ENCODE peak calls at places on chromosomes 13 and 19, in seven cellular contexts. One of them, this sample, is unnamed.

GRCh38 chr13:112837371-112838037 is 131.5 kb upstream of the MCF2L start:
- DNase-seq in IMR-90: no peak
- DNase-seq in right lobe of liver: no peak
- DNase-seq in adrenal gland: no peak
- DNase-seq in upper lobe of left lung: no peak
- DNase-seq in stomach: no peak
- DNase-seq in GM12891: no peak
- DNase-seq in this sample: no peak

GRCh38 chr13:40352807-40353562 is 313.5 kb downstream of the FOXO1 start:
- DNase-seq in IMR-90: no peak
- DNase-seq in right lobe of liver: no peak
- DNase-seq in adrenal gland: peak
- DNase-seq in upper lobe of left lung: no peak
- DNase-seq in stomach: no peak
- DNase-seq in GM12891: no peak
- DNase-seq in this sample: no peak

GRCh38 chr13:24727731-24728601 is 36.0 kb upstream of the RNF17 start:
- DNase-seq in IMR-90: peak
- DNase-seq in right lobe of liver: no peak
- DNase-seq in adrenal gland: peak
- DNase-seq in upper lobe of left lung: peak
- DNase-seq in stomach: peak
- DNase-seq in GM12891: peak
- DNase-seq in this sample: peak

GRCh38 chr13:97866346-97866745 is 87.1 kb upstream of the IPO5 start:
- DNase-seq in IMR-90: no peak
- DNase-seq in right lobe of liver: no peak
- DNase-seq in adrenal gland: no peak
- DNase-seq in upper lobe of left lung: no peak
- DNase-seq in stomach: no peak
- DNase-seq in GM12891: no peak
- DNase-seq in this sample: no peak

GRCh38 chr13:27481766-27482165 is 31.4 kb upstream of the MTIF3 start:
- DNase-seq in IMR-90: peak
- DNase-seq in right lobe of liver: peak
- DNase-seq in adrenal gland: peak
- DNase-seq in upper lobe of left lung: peak
- DNase-seq in stomach: peak
- DNase-seq in GM12891: no peak
- DNase-seq in this sample: peak

GRCh38 chr13:42405665-42406390 is 133.9 kb downstream of the AKAP11 start:
- DNase-seq in IMR-90: peak
- DNase-seq in right lobe of liver: no peak
- DNase-seq in adrenal gland: no peak
- DNase-seq in upper lobe of left lung: no peak
- DNase-seq in stomach: no peak
- DNase-seq in GM12891: no peak
- DNase-seq in this sample: no peak

GRCh38 chr19:1145635-1146417 is 28.2 kb downstream of the SBNO2 start:
- DNase-seq in IMR-90: no peak
- DNase-seq in right lobe of liver: no peak
- DNase-seq in adrenal gland: no peak
- DNase-seq in upper lobe of left lung: no peak
- DNase-seq in stomach: no peak
- DNase-seq in GM12891: no peak
- DNase-seq in this sample: no peak

GRCh38 chr19:3464797-3465235 is 15.5 kb downstream of the SMIM24 start:
- DNase-seq in IMR-90: no peak
- DNase-seq in right lobe of liver: no peak
- DNase-seq in adrenal gland: peak
- DNase-seq in upper lobe of left lung: no peak
- DNase-seq in stomach: no peak
- DNase-seq in GM12891: no peak
- DNase-seq in this sample: no peak

GRCh38 chr19:14632286-14632685 is 42.4 kb downstream of the ADGRE3 start:
- DNase-seq in IMR-90: peak
- DNase-seq in right lobe of liver: no peak
- DNase-seq in adrenal gland: no peak
- DNase-seq in upper lobe of left lung: no peak
- DNase-seq in stomach: no peak
- DNase-seq in GM12891: peak
- DNase-seq in this sample: peak

GRCh38 chr13:42752731-42753130 is 28.7 kb upstream of the FAM216B start:
- DNase-seq in IMR-90: peak
- DNase-seq in right lobe of liver: no peak
- DNase-seq in adrenal gland: no peak
- DNase-seq in upper lobe of left lung: no peak
- DNase-seq in stomach: no peak
- DNase-seq in GM12891: no peak
- DNase-seq in this sample: no peak

GRCh38 chr13:66537417-66537816 is 692.7 kb downstream of the PCDH9 start:
- DNase-seq in IMR-90: no peak
- DNase-seq in right lobe of liver: no peak
- DNase-seq in adrenal gland: no peak
- DNase-seq in upper lobe of left lung: no peak
- DNase-seq in stomach: no peak
- DNase-seq in GM12891: no peak
- DNase-seq in this sample: no peak

GRCh38 chr19:31676271-31677004 is 327.2 kb upstream of the TSHZ3 start:
- DNase-seq in IMR-90: no peak
- DNase-seq in right lobe of liver: no peak
- DNase-seq in adrenal gland: peak
- DNase-seq in upper lobe of left lung: no peak
- DNase-seq in stomach: no peak
- DNase-seq in GM12891: no peak
- DNase-seq in this sample: peak

GRCh38 chr13:99636306-99636705 is 135.0 kb downstream of the TM9SF2 start:
- DNase-seq in IMR-90: no peak
- DNase-seq in right lobe of liver: no peak
- DNase-seq in adrenal gland: no peak
- DNase-seq in upper lobe of left lung: no peak
- DNase-seq in stomach: no peak
- DNase-seq in GM12891: no peak
- DNase-seq in this sample: no peak

GRCh38 chr19:45815501-45816216 is 551 bp upstream of the RSPH6A start:
- DNase-seq in IMR-90: no peak
- DNase-seq in right lobe of liver: no peak
- DNase-seq in adrenal gland: no peak
- DNase-seq in upper lobe of left lung: no peak
- DNase-seq in stomach: no peak
- DNase-seq in GM12891: no peak
- DNase-seq in this sample: no peak

GRCh38 chr13:51154029-51154555 is 43.0 kb upstream of the C13orf42 start:
- DNase-seq in IMR-90: peak
- DNase-seq in right lobe of liver: no peak
- DNase-seq in adrenal gland: peak
- DNase-seq in upper lobe of left lung: no peak
- DNase-seq in stomach: no peak
- DNase-seq in GM12891: no peak
- DNase-seq in this sample: peak

GRCh38 chr13:112905990-112906641 is 62.9 kb upstream of the MCF2L start:
- DNase-seq in IMR-90: no peak
- DNase-seq in right lobe of liver: peak
- DNase-seq in adrenal gland: no peak
- DNase-seq in upper lobe of left lung: no peak
- DNase-seq in stomach: peak
- DNase-seq in GM12891: no peak
- DNase-seq in this sample: no peak

GRCh38 chr13:43933378-43933777 is 53.7 kb downstream of the LACC1 start:
- DNase-seq in IMR-90: no peak
- DNase-seq in right lobe of liver: no peak
- DNase-seq in adrenal gland: no peak
- DNase-seq in upper lobe of left lung: no peak
- DNase-seq in stomach: no peak
- DNase-seq in GM12891: peak
- DNase-seq in this sample: no peak

GRCh38 chr13:76934671-76935070 is 13.6 kb upstream of the ACOD1 start:
- DNase-seq in IMR-90: no peak
- DNase-seq in right lobe of liver: no peak
- DNase-seq in adrenal gland: no peak
- DNase-seq in upper lobe of left lung: no peak
- DNase-seq in stomach: no peak
- DNase-seq in GM12891: no peak
- DNase-seq in this sample: no peak

DNA sequence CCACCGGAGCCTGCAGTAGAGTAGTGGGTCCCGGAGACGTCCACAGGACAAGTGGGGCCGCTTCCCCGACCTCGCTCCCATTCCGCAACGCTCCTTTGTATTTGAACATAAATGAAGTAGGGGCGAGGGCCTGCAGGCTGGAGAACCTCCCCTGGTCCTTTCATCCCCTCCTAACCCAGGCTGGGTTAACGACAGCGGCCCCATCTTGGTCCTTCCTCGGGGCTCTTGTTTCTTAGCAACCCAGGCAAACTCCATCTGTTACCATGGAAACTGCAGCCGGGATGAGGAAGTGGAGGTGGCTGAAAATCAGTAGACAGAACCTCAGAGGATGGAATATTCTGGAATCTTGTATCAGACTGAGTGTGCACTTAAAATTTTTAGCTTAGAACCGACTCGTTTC is 132.6 kb upstream of the USP29 start:
- DNase-seq in IMR-90: no peak
- DNase-seq in right lobe of liver: no peak
- DNase-seq in adrenal gland: no peak
- DNase-seq in upper lobe of left lung: no peak
- DNase-seq in stomach: no peak
- DNase-seq in GM12891: no peak
- DNase-seq in this sample: no peak
- TF ChIP-seq POLR2A in IMR-90: no peak
- TF ChIP-seq POLR2A in right lobe of liver: no peak
- TF ChIP-seq POLR2A in adrenal gland: no peak
- TF ChIP-seq POLR2A in upper lobe of left lung: no peak
- TF ChIP-seq POLR2A in stomach: no peak
- TF ChIP-seq POLR2A in GM12891: no peak
- TF ChIP-seq POLR2A in this sample: no peak

GRCh38 chr19:18772620-18773587 is 18.2 kb downstream of the COMP start:
- DNase-seq in IMR-90: no peak
- DNase-seq in right lobe of liver: no peak
- DNase-seq in adrenal gland: no peak
- DNase-seq in upper lobe of left lung: no peak
- DNase-seq in stomach: no peak
- DNase-seq in GM12891: no peak
- DNase-seq in this sample: no peak
- TF ChIP-seq POLR2A in IMR-90: no peak
- TF ChIP-seq POLR2A in right lobe of liver: no peak
- TF ChIP-seq POLR2A in adrenal gland: no peak
- TF ChIP-seq POLR2A in upper lobe of left lung: no peak
- TF ChIP-seq POLR2A in stomach: no peak
- TF ChIP-seq POLR2A in GM12891: no peak
- TF ChIP-seq POLR2A in this sample: no peak

DNA sequence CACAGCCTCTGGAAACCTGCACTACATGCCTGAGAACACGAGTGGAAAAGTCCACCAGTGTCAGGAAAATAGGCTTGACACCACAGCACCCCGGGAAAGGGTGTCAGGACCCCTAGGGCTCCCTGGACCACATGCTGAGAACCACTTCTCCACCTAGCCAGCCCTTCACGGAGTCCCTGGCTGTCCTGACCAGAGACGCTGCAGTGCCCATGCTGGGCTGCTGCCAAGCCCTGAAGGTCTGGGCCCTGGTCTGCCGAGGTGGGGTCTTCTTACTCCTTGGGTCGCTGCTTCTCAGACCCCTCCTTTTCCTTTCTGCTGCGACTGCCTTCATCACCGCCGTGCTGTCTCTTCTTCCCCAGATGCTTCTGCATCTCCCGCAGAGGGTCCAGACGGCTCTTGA is 3.0 kb downstream of the LENG1 start:
- DNase-seq in IMR-90: no peak
- DNase-seq in right lobe of liver: no peak
- DNase-seq in adrenal gland: no peak
- DNase-seq in upper lobe of left lung: no peak
- DNase-seq in stomach: no peak
- DNase-seq in GM12891: no peak
- DNase-seq in this sample: no peak
- TF ChIP-seq POLR2A in IMR-90: peak
- TF ChIP-seq POLR2A in right lobe of liver: no peak
- TF ChIP-seq POLR2A in adrenal gland: no peak
- TF ChIP-seq POLR2A in upper lobe of left lung: no peak
- TF ChIP-seq POLR2A in stomach: no peak
- TF ChIP-seq POLR2A in GM12891: peak
- TF ChIP-seq POLR2A in this sample: no peak

DNA sequence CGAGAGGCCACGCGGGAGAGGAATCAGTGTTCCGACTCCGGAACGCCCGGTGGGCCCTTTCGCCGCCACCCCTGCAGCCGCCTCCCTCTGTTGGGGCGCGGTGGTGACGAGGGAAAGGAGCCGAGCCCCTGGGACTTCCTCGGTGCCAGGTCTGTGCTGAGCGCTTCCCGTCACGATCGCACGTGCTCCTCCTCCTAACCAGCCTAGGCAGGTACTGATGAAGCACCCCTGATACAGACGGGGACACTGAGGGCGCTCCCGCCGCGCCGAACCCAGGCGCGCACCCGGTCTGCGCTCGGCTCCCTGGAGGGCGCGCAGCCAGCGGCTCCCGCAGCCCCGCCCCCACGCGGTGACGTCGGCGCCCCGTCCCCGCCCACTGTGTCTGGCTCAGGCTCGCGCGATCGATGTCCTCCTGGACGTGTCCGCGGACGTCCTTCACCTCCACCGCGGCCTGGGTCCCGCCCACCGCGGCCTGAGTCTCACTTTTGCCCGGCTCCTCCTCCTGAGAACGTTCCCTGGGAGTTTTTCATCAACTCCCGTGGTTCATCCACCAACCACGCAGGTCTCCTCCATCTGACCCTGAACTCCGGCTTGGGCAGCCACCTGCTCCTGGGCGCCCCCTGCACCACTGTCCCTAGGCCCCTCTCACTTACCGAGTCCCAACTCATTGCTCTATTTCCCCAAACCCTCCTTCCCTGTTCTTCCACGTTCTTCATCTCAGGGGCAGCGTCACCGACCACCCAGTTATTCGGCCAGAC is 2.6 kb upstream of the KLK15 start:
- DNase-seq in IMR-90: peak
- DNase-seq in right lobe of liver: peak
- DNase-seq in adrenal gland: peak
- DNase-seq in upper lobe of left lung: peak
- DNase-seq in stomach: peak
- DNase-seq in GM12891: peak
- DNase-seq in this sample: peak
- TF ChIP-seq POLR2A in IMR-90: no peak
- TF ChIP-seq POLR2A in right lobe of liver: peak
- TF ChIP-seq POLR2A in adrenal gland: peak
- TF ChIP-seq POLR2A in upper lobe of left lung: peak
- TF ChIP-seq POLR2A in stomach: no peak
- TF ChIP-seq POLR2A in GM12891: peak
- TF ChIP-seq POLR2A in this sample: no peak

This sample was measured in erythroblast.